ENCODE peak calls at places on chromosome 5, in four cellular contexts. N is H1, H is HepG2, D is GM12878. R is an unnamed sample.

GRCh38 chr5:42387563-42387962 is 35.7 kb upstream of the GHR start:
- DNase-seq in N (no peak), D (no peak), H (no peak), R (no peak)

GRCh38 chr5:159518361-159518760 is 188.1 kb upstream of the IL12B start:
- DNase-seq in N (no peak), D (no peak), H (no peak), R (no peak)

GRCh38 chr5:146409081-146409671 is 38.0 kb upstream of the TCERG1 start:
- DNase-seq in N (no peak), H (no peak), D (no peak), R (no peak)

GRCh38 chr5:90747175-90747574 is 188.6 kb downstream of the ADGRV1 start:
- DNase-seq in N (no peak), D (no peak), H (no peak), R (no peak)

GRCh38 chr5:32068561-32068960 is 105.6 kb downstream of the GOLPH3 start:
- DNase-seq in H (no peak), N (no peak), D (no peak), R (no peak)

GRCh38 chr5:98301567-98301966 is 471.9 kb upstream of the RGMB start:
- DNase-seq in H (no peak), D (no peak), N (no peak), R (no peak)

GRCh38 chr5:145951071-145951470 is 14.7 kb downstream of the SH3RF2 start:
- DNase-seq in H (no peak), N (no peak), D (no peak), R (no peak)

GRCh38 chr5:160064441-160064840 is 54.8 kb downstream of the PWWP2A start:
- DNase-seq in N (no peak), D (no peak), H (no peak), R (peak; percentile 30)

GRCh38 chr5:9545301-9545958 is 445 bp downstream of the SEMA5A start:
- DNase-seq in N (no peak), H (no peak), D (no peak), R (peak; percentile 53)

GRCh38 chr5:57456531-57457135 is 26.0 kb downstream of the ACTBL2 start:
- DNase-seq in D (no peak), H (no peak), N (no peak), R (peak; percentile 25)

GRCh38 chr5:159097461-159098284 is 2.0 kb downstream of the EBF1 start:
- DNase-seq in N (peak; percentile 52), D (no peak), H (no peak), R (peak; percentile 46)

GRCh38 chr5:141605523-141606277 is 13.1 kb downstream of the DIAPH1 start:
- DNase-seq in D (peak; percentile 87), N (no peak), H (no peak), R (no peak)

GRCh38 chr5:180541710-180542109 is 47.5 kb downstream of the CNOT6 start:
- DNase-seq in H (no peak), N (no peak), D (no peak), R (no peak)

GRCh38 chr5:1103505-1104326 is 8.1 kb downstream of the SLC12A7 start:
- DNase-seq in D (no peak), N (no peak), H (peak; percentile 47), R (no peak)

DNA sequence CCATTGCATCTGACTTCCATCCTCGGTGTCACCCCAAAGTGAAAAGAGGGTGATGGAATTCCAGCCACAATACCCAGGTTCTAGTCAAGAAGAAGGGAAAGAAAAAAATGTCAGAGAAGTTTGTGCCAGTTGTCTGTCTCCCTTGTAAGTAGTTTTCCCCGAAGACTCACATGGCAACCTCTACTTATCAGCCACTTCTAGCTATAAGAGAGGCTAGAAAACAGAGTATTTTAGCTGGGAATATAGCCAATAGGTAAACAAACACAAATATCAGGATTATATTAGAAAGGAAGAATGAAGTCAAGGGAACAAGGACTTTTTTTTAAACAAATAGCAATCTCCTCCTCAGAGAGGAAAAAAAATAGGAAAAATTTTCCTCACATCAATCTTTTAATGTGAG is 12.2 kb upstream of the ISL1 start:
- DNase-seq in H (no peak), D (no peak), N (no peak), R (no peak)
- TF ChIP-seq TCF12 in H (no peak), D (no peak), N (no peak), R (no peak)

GRCh38 chr5:132850066-132850465 is 16.2 kb downstream of the GDF9 start:
- DNase-seq in D (no peak), N (no peak), H (no peak), R (no peak)

GRCh38 chr5:132853323-132853722 is 12.9 kb downstream of the GDF9 start:
- DNase-seq in N (no peak), D (no peak), H (peak; percentile 72), R (no peak)

GRCh38 chr5:132856011-132856410 is 10.3 kb downstream of the GDF9 start:
- DNase-seq in D (no peak), H (no peak), N (peak; percentile 17), R (no peak)

GRCh38 chr5:132853790-132854189 is 12.5 kb downstream of the GDF9 start:
- DNase-seq in N (no peak), D (no peak), H (no peak), R (no peak)

DNA sequence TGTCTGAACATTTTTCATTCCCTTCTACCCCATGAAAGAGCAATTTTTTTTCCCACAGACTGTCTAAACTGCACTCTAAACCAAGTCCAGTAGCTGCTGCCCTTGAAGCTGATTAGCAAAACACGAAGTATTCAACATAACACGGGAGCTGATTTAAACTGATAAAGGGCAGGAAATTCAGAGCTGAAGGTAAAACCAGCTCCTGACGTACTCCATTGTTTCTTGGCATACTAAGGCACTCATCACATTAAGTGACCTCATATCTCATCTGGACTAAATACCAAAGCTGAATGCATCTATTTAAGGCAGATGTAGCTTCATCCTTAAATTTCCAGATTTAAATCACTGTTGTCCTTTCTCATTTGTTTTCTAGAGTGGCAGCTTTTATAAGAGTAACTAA is 12.0 kb downstream of the GDF9 start:
- DNase-seq in D (no peak), H (no peak), N (no peak), R (peak; percentile 20)
- TF ChIP-seq TCF12 in D (no peak), H (no peak), N (no peak), R (peak; percentile 48)

GRCh38 chr5:170523830-170524229 is 20.0 kb downstream of the KCNIP1 start:
- DNase-seq in D (no peak), N (no peak), H (no peak), R (no peak)

GRCh38 chr5:170524576-170524975 is 20.8 kb downstream of the KCNIP1 start:
- DNase-seq in N (no peak), H (no peak), D (no peak), R (no peak)

GRCh38 chr5:170523129-170523497 is 19.3 kb downstream of the KCNIP1 start:
- DNase-seq in H (no peak), N (no peak), D (no peak), R (peak; percentile 72)

GRCh38 chr5:170520319-170520718 is 16.5 kb downstream of the KCNIP1 start:
- DNase-seq in D (no peak), H (no peak), N (no peak), R (no peak)

GRCh38 chr5:170522211-170523128 is 18.6 kb downstream of the KCNIP1 start:
- DNase-seq in D (no peak), H (no peak), N (no peak), R (no peak)
- TF ChIP-seq TCF12 in D (no peak), H (no peak), N (no peak), R (peak; percentile 45)

GRCh38 chr5:113523168-113523567 is 9.7 kb downstream of the YTHDC2 start:
- DNase-seq in N (no peak), H (no peak), D (no peak), R (no peak)
- TF ChIP-seq TCF12 in N (no peak), H (no peak), D (no peak), R (no peak)

DNA sequence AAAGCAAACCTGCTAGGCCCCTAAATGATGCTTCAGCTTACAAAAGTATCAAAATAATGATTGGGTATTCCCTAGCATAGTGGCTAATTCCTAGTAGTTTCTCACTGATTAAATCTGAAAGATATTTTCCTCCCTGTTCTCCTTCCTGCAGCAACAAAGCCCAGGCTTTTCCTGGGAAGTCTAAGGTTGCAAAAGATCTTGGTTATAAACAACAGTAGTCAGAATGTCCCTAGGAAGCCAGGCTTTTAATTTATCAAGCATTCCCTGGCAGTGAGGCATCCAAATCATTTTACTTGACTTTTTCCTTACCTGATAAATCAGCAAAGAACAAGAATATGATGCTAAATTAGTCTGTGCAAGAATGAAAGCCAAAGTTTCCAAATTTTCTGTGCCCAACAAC is 272.0 kb downstream of the PDE4D start:
- DNase-seq in N (no peak), D (no peak), H (no peak), R (no peak)
- TF ChIP-seq TCF12 in N (no peak), D (no peak), H (no peak), R (peak; percentile 6)

GRCh38 chr5:23823521-23823920 is 316.1 kb downstream of the PRDM9 start:
- DNase-seq in H (no peak), D (no peak), N (no peak), R (no peak)
- TF ChIP-seq TCF12 in H (no peak), D (no peak), N (no peak), R (no peak)

DNA sequence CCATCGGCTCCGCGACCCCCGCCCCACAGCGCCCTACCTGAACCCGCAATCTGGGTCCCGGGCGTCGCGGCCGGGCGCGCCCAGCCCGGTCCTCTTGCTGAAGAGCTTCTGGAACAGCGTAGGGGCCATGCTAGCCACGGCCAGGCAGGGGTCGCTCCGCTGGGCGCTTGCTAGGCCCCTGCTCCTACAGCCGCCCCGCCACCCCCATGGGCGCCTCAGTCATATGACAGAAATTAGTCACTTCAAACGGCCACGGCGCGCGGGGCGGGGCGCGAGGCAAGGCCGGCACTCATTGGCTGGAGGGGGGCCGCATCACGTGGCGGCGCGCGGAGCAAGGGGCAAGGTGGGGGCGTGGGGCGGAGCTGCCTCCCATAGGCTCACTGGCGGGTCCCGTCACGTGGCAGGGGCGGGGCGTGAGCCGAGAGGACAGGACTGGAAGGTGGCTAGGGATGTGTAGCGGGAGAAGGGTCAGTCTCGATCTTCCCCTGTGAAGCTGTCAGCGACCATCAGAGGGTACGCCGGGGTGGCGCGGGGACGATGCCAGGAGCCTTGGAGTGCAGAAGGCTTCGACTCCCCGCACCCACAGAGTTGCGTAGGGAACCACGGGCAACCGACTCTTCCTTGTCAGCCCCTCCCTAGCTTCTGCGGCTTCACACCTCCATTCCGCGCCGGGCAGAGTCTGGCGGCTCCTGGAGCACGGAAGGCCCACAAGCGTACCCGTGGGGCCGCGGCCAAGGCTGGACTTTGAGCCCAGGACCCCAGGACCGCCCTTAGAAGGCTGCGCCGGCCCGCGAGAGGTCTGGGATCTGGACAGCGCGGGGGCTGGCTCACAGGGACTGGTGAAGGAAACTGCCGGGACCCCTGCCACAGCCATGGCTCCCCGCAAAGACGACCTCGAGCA is at the start of gene FNIP1:
- DNase-seq in H (peak; percentile 95), D (peak; percentile 86), N (peak; percentile 98), R (peak; percentile 100)
- TF ChIP-seq TCF12 in H (no peak), D (no peak), N (no peak), R (peak; percentile 42)